ENCODE peak calls at places on chromosomes 5 and 9, in seven cellular contexts. O, W, V, I, Q, F and E are unnamed samples.

GRCh38 chr9:127493592-127494303 is 42.4 kb downstream of the LRSAM1 start:
- DNase-seq in W (no peak), V (peak), F (no peak), O (no peak), I (no peak), Q (no peak), E (no peak)

GRCh38 chr5:134969166-134969565 is 1.5 kb downstream of the CATSPER3 start:
- DNase-seq in Q (no peak), I (no peak), W (no peak), O (no peak), V (no peak), F (no peak), E (no peak)

GRCh38 chr5:152942633-152943336 is 537.7 kb upstream of the NMUR2 start:
- DNase-seq in V (no peak), F (no peak), W (no peak), I (no peak), O (no peak), Q (no peak), E (no peak)

GRCh38 chr9:97462914-97463313 is 38.6 kb upstream of the TMOD1 start:
- DNase-seq in Q (no peak), O (no peak), V (no peak), I (no peak), F (no peak), W (no peak), E (no peak)

GRCh38 chr9:116090030-116090770 is 63.4 kb upstream of the PAPPA start:
- DNase-seq in V (no peak), Q (no peak), F (no peak), W (no peak), O (no peak), I (no peak), E (no peak)

GRCh38 chr5:146213210-146213838 is 9.9 kb downstream of the RBM27 start:
- DNase-seq in I (no peak), W (no peak), Q (no peak), O (no peak), F (no peak), V (no peak), E (no peak)

GRCh38 chr9:18676501-18676900 is 202.5 kb downstream of the ADAMTSL1 start:
- DNase-seq in V (no peak), Q (no peak), F (no peak), O (no peak), I (no peak), W (no peak), E (no peak)

GRCh38 chr5:38207343-38207742 is 51.0 kb upstream of the EGFLAM start:
- DNase-seq in V (no peak), F (no peak), Q (no peak), I (no peak), W (no peak), O (no peak), E (no peak)

GRCh38 chr5:115348175-115348574 is 51.7 kb upstream of the CCDC112 start:
- DNase-seq in F (no peak), W (no peak), Q (no peak), I (no peak), O (no peak), V (no peak), E (no peak)

GRCh38 chr5:115345344-115345743 is 48.9 kb upstream of the CCDC112 start:
- DNase-seq in Q (no peak), I (no peak), F (no peak), V (no peak), O (no peak), W (no peak), E (no peak)

GRCh38 chr5:115337882-115338281 is 41.4 kb upstream of the CCDC112 start:
- DNase-seq in F (no peak), W (no peak), O (no peak), Q (no peak), V (no peak), I (no peak), E (no peak)

GRCh38 chr5:115343855-115344254 is 47.4 kb upstream of the CCDC112 start:
- DNase-seq in Q (no peak), I (no peak), F (no peak), W (no peak), V (no peak), O (no peak), E (no peak)

DNA sequence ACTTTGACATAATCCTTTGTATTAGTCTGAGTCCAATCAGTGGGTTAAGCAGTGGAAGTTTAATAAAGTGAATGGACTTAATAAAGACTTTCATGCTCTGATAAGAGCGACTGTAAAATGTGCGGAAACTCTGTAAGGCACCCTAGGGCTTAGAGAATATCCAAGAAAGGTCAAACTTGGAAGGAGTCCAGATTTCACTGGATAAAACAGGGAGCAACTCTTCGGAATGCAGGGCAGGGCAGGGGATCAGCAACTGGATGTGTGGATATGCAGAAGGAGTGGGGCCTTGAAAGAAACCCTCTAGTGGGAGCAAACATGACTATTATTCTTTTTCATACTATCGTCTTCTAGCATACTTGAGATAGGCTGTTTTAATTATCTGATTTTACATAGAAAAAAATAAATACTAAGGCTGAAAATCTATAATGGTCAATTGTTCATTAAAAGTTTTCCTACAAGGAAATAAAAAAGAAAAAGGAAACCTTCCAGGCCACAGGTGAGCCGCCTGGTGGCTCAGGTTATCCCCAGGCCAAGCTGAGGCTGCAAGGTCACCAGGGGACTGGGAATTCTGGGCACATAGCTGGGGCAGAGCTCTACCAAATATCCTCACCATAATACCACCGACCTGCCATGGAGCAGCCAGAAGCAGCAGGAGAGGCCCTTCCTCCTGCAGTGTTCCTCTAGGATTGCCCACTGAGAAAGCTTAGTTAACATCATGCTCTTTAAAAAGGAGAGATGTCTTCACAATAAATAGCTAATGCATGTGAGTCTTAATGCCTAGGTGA is 46.3 kb upstream of the CCDC112 start:
- DNase-seq in V (no peak), I (no peak), O (no peak), F (no peak), Q (no peak), W (no peak), E (no peak)
- H3K27ac ChIP-seq in V (no peak), I (no peak), O (no peak), F (no peak), Q (no peak), W (no peak), E (no peak)

DNA sequence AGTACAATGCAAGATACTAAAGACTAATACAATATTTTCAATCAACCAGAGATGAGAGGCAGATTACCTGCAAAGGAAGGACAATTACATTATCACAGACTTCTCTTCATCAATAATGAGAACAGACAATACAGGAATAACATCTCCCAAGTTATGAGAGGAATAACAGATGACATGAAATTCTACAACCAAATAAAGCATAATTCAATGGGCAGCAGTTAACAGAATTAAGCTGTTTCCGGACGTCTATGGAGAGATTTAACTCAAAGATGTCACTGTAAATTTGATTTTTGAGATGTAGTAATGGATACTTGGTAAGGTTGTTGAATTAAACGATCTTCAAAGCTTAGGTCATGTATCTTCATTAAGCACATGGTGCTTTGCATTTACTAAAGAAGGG is 19.8 kb upstream of the PARP8 start:
- DNase-seq in O (no peak), W (no peak), V (no peak), Q (no peak), I (no peak), F (no peak), E (no peak)
- H3K27ac ChIP-seq in O (no peak), W (no peak), V (no peak), Q (no peak), I (no peak), F (no peak), E (no peak)

DNA sequence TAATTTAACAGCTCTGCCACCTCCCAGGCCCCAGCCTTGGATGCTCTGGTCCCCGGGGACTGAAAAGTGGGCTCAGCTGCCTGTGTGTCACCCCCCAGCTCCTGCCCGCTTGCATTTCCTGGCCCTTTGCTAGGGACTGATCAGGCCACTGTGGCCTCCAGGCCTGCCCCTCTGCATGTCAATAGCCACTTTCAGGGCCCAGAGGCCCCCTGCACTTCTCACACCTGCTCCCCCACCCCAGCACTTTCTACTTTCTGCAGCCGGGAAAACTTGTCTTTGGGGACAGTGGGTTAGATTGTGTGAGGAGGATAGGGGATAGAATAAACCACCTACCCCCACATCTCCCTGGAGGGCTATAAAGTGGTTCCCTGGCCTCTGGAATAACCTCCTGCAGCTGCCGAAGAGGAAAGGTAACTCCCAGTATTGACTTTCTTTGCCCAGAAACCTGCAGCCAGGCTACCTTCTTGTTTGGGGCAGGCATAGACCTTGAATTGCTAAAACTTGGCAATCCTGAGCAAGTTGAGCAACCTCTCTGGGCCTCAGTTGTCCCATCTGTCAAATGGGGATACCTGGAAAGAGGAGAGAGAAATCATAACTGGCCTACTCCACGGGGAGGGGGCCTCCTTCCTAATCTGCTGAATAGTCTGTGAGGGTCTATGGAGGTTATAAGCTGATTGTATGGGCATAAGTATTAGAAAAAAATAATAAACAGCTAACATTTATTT is 7.8 kb downstream of the AIF1L start:
- DNase-seq in O (no peak), V (no peak), I (no peak), Q (no peak), W (no peak), F (no peak), E (no peak)
- H3K27ac ChIP-seq in O (no peak), V (no peak), I (no peak), Q (no peak), W (no peak), F (no peak), E (no peak)

DNA sequence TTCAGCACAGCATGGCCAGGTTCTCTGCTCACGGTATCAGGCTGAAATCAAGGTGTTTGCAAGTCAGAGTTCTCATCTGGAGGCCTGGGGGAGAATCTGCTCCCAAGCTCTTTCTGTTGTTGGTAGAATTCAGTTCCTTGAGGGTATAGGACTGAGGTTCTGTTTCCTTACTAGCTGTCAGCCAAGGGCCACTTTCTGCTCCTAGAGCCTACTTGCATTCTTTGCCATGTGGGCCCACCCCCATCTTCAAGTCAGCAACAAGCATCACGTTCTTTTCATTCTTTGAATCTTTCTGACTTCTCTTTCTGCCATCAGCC is 7.4 kb upstream of the CDC42SE2 start:
- DNase-seq in I (no peak), W (no peak), O (no peak), F (no peak), V (no peak), Q (no peak), E (no peak)
- H3K27ac ChIP-seq in I (peak), W (no peak), O (no peak), F (no peak), V (no peak), Q (peak), E (no peak)

GRCh38 chr9:26801772-26802171 is 90.8 kb downstream of the CAAP1 start:
- DNase-seq in Q (no peak), O (no peak), F (no peak), W (no peak), V (no peak), I (no peak), E (no peak)

GRCh38 chr9:26807161-26807560 is 85.4 kb downstream of the CAAP1 start:
- DNase-seq in O (no peak), Q (no peak), I (no peak), V (no peak), F (no peak), W (no peak), E (no peak)

GRCh38 chr9:26800322-26800721 is 92.3 kb downstream of the CAAP1 start:
- DNase-seq in O (no peak), V (no peak), I (no peak), F (no peak), W (no peak), Q (no peak), E (no peak)

GRCh38 chr9:26802921-26803320 is 89.7 kb downstream of the CAAP1 start:
- DNase-seq in F (no peak), O (no peak), I (no peak), Q (no peak), W (no peak), V (no peak), E (no peak)
- H3K27ac ChIP-seq in F (no peak), O (no peak), I (no peak), Q (no peak), W (no peak), V (no peak), E (no peak)

GRCh38 chr9:112038017-112038408 is 137.1 kb downstream of the SUSD1 start:
- DNase-seq in Q (no peak), I (no peak), O (no peak), V (no peak), W (no peak), F (no peak), E (no peak)
- H3K27ac ChIP-seq in Q (no peak), I (no peak), O (no peak), V (no peak), W (no peak), F (no peak), E (no peak)

GRCh38 chr5:68430282-68430681 is 214.7 kb downstream of the PIK3R1 start:
- DNase-seq in V (no peak), Q (no peak), F (no peak), W (no peak), I (no peak), O (no peak), E (no peak)

GRCh38 chr5:68431601-68432337 is 216.2 kb downstream of the PIK3R1 start:
- DNase-seq in V (no peak), W (no peak), F (no peak), Q (no peak), O (no peak), I (no peak), E (no peak)

GRCh38 chr5:68431181-68431580 is 215.6 kb downstream of the PIK3R1 start:
- DNase-seq in I (no peak), O (no peak), F (no peak), Q (no peak), W (no peak), V (no peak), E (no peak)

GRCh38 chr5:68433921-68434879 is 218.6 kb downstream of the PIK3R1 start:
- DNase-seq in W (peak), I (peak), F (peak), V (peak), O (peak), Q (peak), E (peak)

GRCh38 chr5:68432682-68433081 is 217.1 kb downstream of the PIK3R1 start:
- DNase-seq in O (no peak), W (no peak), F (no peak), I (no peak), V (no peak), Q (no peak), E (no peak)
- H3K27ac ChIP-seq in O (no peak), W (no peak), F (no peak), I (no peak), V (no peak), Q (no peak), E (no peak)

GRCh38 chr9:76817489-76817888 is 53.3 kb downstream of the PCA3 start:
- DNase-seq in Q (no peak), I (no peak), O (no peak), F (no peak), V (no peak), W (no peak), E (no peak)
- H3K27ac ChIP-seq in Q (peak), I (no peak), O (no peak), F (no peak), V (no peak), W (no peak), E (no peak)

GRCh38 chr9:70478963-70479641 is 64.6 kb upstream of the KLF9 start:
- DNase-seq in Q (peak), V (no peak), F (peak), O (no peak), I (no peak), W (peak), E (peak)
- H3K27ac ChIP-seq in Q (peak), V (peak), F (peak), O (no peak), I (no peak), W (peak), E (peak)

DNA sequence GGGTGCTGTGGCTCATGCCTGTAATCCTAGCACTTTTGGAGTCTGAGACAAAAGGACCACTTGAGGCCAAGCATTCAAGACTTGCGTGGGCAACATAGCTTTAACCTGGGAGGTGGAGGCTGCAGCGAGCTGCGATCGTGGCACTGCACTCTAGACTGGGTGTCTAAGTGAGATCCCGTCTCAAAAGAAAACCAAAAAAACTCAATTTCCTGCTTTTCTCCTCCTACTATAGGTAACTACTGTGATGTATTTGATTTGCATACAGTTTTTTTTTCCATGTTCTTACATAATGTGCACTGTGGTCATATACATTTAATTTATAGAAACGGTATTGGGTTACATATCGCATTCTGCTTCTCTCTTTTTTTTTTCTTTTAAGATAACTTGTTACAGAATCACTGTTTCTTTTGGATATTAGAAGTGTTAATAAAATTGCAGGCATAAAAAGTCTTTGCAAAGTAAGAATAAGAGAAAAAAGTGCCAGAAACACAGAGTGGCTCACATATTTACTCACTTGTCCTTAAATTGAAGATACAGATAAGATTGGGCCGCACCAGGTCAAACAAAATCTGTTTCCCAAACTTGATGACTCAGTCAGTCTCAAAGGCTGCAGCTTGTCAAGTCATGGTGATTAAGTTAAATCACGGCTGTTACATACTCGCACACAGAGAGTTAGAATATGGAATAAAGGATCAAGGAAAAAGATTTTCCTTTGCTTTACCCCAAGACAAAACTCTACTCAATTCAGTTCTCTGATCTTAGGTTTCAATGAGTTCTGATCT is 2.0 kb upstream of the PTGR1 start:
- DNase-seq in V (no peak), O (no peak), F (no peak), I (no peak), W (no peak), Q (no peak), E (no peak)
- H3K27ac ChIP-seq in V (no peak), O (peak), F (no peak), I (no peak), W (peak), Q (no peak), E (peak)